ENCODE peak calls at places on chromosomes 6 and 20, in ten cellular contexts. C is MM.1S; L is K562; V is cardiac muscle cell; N is CD8-positive, alpha-beta T cell; H is lung; T is RWPE1; W is stomach; S is upper lobe of left lung; D is psoas muscle. P is an unnamed sample.

GRCh38 chr6:21808551-21809181 is 215.1 kb downstream of the SOX4 start:
- DNase-seq in H (no peak), W (no peak), S (no peak), T (no peak), D (no peak), V (no peak), C (no peak), L (no peak), N (no peak), P (no peak)

GRCh38 chr20:45993197-45993951 is 15.3 kb upstream of the MMP9 start:
- DNase-seq in L (no peak), N (no peak), T (peak), H (no peak), C (no peak), D (no peak), V (peak), S (no peak), W (peak), P (no peak)

GRCh38 chr6:121442591-121442990 is 7.1 kb downstream of the GJA1 start:
- DNase-seq in H (no peak), S (no peak), D (no peak), L (no peak), W (no peak), T (no peak), C (no peak), N (no peak), V (no peak), P (no peak)

GRCh38 chr6:120451508-120451907 is 882.8 kb downstream of the TBC1D32 start:
- DNase-seq in L (no peak), H (no peak), C (no peak), V (no peak), W (no peak), S (no peak), D (no peak), N (no peak), T (no peak), P (no peak)

GRCh38 chr20:9506964-9507369 is 7.4 kb upstream of the LAMP5 start:
- DNase-seq in C (no peak), H (no peak), T (no peak), L (no peak), N (no peak), D (peak), W (no peak), S (peak), V (no peak), P (no peak)

GRCh38 chr6:156107514-156108150 is 652.0 kb upstream of the NOX3 start:
- DNase-seq in N (no peak), C (no peak), W (no peak), V (no peak), T (no peak), L (no peak), D (no peak), H (no peak), S (no peak), P (no peak)

GRCh38 chr6:36345681-36346417 is 9.2 kb upstream of the BNIP5 start:
- DNase-seq in S (no peak), W (no peak), H (no peak), N (no peak), T (no peak), V (peak), L (peak), D (no peak), C (no peak), P (no peak)

GRCh38 chr20:56955673-56956072 is 310.8 kb downstream of the BMP7 start:
- DNase-seq in T (no peak), W (no peak), V (no peak), L (no peak), N (no peak), H (no peak), C (no peak), S (no peak), D (no peak), P (no peak)

GRCh38 chr20:9460518-9460917 is 53.9 kb upstream of the LAMP5 start:
- DNase-seq in L (no peak), N (no peak), W (no peak), C (peak), H (no peak), D (no peak), V (no peak), T (peak), S (no peak), P (no peak)

GRCh38 chr6:31870385-31870921 is 7.8 kb upstream of the NEU1 start:
- DNase-seq in D (peak), V (no peak), C (no peak), W (no peak), T (no peak), N (no peak), L (peak), H (no peak), S (no peak), P (no peak)
- TF ChIP-seq CTCF in D (no peak), V (no peak), C (peak), W (no peak), T (no peak), N (no peak), L (peak), H (no peak), S (no peak), P (no peak)

DNA sequence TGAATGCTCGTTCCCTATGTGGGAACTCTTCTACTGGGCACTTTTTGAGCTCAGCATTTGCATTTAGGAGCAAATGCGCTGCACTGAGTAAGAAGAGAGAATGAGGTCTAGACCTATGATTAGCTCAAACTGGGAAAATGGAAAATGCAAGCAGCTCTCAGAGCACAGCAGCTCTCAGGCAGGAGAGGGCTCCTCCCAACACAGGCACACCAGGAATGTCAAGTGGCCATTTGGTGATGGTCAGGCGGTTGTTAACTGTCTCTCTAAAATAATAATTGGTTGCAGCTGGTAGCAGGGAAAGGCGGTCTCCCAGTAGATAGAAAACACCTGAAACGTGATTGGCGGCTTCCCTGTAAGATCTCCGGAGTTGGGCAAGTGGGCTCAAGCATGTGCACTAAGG is 162.0 kb upstream of the ECI2 start:
- DNase-seq in C (no peak), H (peak), V (no peak), N (no peak), W (no peak), L (no peak), T (no peak), S (no peak), D (no peak), P (no peak)
- H3K27ac ChIP-seq in C (no peak), H (no peak), V (no peak), N (no peak), W (no peak), L (no peak), T (no peak), S (no peak), D (no peak), P (no peak)

GRCh38 chr6:166441641-166442078 is 58.9 kb upstream of the MPC1 start:
- DNase-seq in S (peak), V (no peak), L (no peak), D (no peak), N (no peak), W (no peak), T (no peak), H (no peak), C (no peak), P (no peak)
- TF ChIP-seq CTCF in S (no peak), V (no peak), L (no peak), D (no peak), N (no peak), W (no peak), T (no peak), H (no peak), C (no peak), P (no peak)

GRCh38 chr6:158028421-158028820 is 46.8 kb downstream of the SYNJ2 start:
- DNase-seq in H (no peak), N (no peak), W (no peak), V (no peak), T (no peak), S (no peak), L (no peak), C (no peak), D (no peak), P (no peak)
- H3K27ac ChIP-seq in H (no peak), N (no peak), W (no peak), V (no peak), T (peak), S (no peak), L (no peak), C (no peak), D (no peak), P (no peak)

GRCh38 chr6:46704562-46704961 is 16.9 kb downstream of the TDRD6 start:
- DNase-seq in L (no peak), T (peak), C (no peak), V (peak), S (no peak), N (no peak), D (no peak), H (no peak), W (no peak), P (no peak)
- TF ChIP-seq CTCF in L (no peak), T (peak), C (no peak), V (no peak), S (no peak), N (no peak), D (peak), H (peak), W (no peak), P (no peak)

GRCh38 chr6:130858498-130859160 is 31.4 kb downstream of the SMLR1 start:
- DNase-seq in S (no peak), W (no peak), C (no peak), L (no peak), H (no peak), V (no peak), D (no peak), N (no peak), T (no peak), P (no peak)
- H3K27ac ChIP-seq in S (no peak), W (no peak), C (no peak), L (no peak), H (no peak), V (peak), D (no peak), N (no peak), T (no peak), P (no peak)

P was measured in CD4-positive, alpha-beta T cell.